ENCODE peak calls at places on chromosomes 3 and 15, in nine cellular contexts. Z is COR-L47; A is effector memory CD8-positive, alpha-beta T cell; V is activated CD4-positive, alpha-beta memory T cell treated with anti-CD3 and anti-CD28 coated beads for 36 hours; B is NCI-H510A; C is testis; O is activated CD4-positive, alpha-beta T cell treated with anti-CD3 and anti-CD28 coated beads for 4 hours; G is left lobe of liver; Q is fibroblast of lung. M is an unnamed sample.

GRCh38 chr3:145889730-145890129 is 271.3 kb downstream of the PLOD2 start:
- DNase-seq in Z (no peak), A (no peak), V (no peak), B (no peak), C (no peak), O (no peak), G (no peak), Q (no peak), M (no peak)

GRCh38 chr3:81245043-81245442 is 516.4 kb downstream of the GBE1 start:
- DNase-seq in Z (no peak), A (no peak), V (no peak), B (no peak), C (no peak), O (no peak), G (no peak), Q (peak), M (no peak)

GRCh38 chr3:111979689-111980025 is 831 bp downstream of the ABHD10 start:
- DNase-seq in Z (no peak), A (peak), V (no peak), B (no peak), C (no peak), O (no peak), G (no peak), Q (peak), M (no peak)

GRCh38 chr3:30826381-30827061 is 67.9 kb downstream of the GADL1 start:
- DNase-seq in Z (no peak), A (no peak), V (no peak), B (no peak), C (no peak), O (no peak), G (no peak), Q (peak), M (peak)

GRCh38 chr15:68764090-68764489 is 56.6 kb downstream of the ANP32A start:
- DNase-seq in Z (no peak), A (no peak), V (no peak), B (no peak), C (no peak), O (no peak), G (no peak), Q (no peak), M (no peak)

GRCh38 chr3:141261472-141262171 is 30.0 kb downstream of the PXYLP1 start:
- DNase-seq in Z (peak), A (no peak), V (peak), B (no peak), C (no peak), O (no peak), G (no peak), Q (no peak), M (no peak)

GRCh38 chr15:71680079-71680461 is 130.3 kb upstream of the NR2E3 start:
- DNase-seq in Z (no peak), A (no peak), V (no peak), B (peak), C (no peak), O (no peak), G (no peak), Q (no peak), M (no peak)

GRCh38 chr3:124824286-124824915 is 62.8 kb downstream of the ITGB5 start:
- DNase-seq in Z (no peak), A (no peak), V (no peak), B (no peak), C (no peak), O (no peak), G (no peak), Q (peak), M (no peak)

GRCh38 chr15:96160800-96161199 is 169.7 kb upstream of the NR2F2 start:
- DNase-seq in Z (no peak), A (no peak), V (no peak), B (no peak), C (no peak), O (no peak), G (no peak), Q (no peak), M (no peak)

M was measured in adrenal gland.